ENCODE peak calls at places on chromosomes 1 and 21, in ten cellular contexts. A, F, P, M, D, K, U, Y, Z and G are unnamed samples.

GRCh38 chr1:58528518-58528917 is 18.0 kb downstream of the OMA1 start:
- DNase-seq in A (no peak), U (no peak), D (no peak), P (peak; percentile 84), F (no peak), M (peak; percentile 78), Y (no peak), Z (no peak), K (peak; percentile 42), G (no peak)

GRCh38 chr1:41629571-41629970 is 145.1 kb upstream of the EDN2 start:
- DNase-seq in Z (no peak), M (peak; percentile 70), D (no peak), U (no peak), K (peak; percentile 83), F (no peak), P (peak; percentile 82), A (no peak), Y (no peak), G (peak; percentile 69)

GRCh38 chr1:6526316-6526715 is 28.0 kb downstream of the NOL9 start:
- DNase-seq in A (no peak), Z (no peak), M (no peak), U (no peak), D (no peak), K (no peak), Y (no peak), P (no peak), F (no peak), G (no peak)

GRCh38 chr1:35569956-35570355 is 3.2 kb upstream of the TFAP2E start:
- DNase-seq in M (no peak), F (no peak), Z (no peak), D (peak; percentile 71), Y (no peak), A (no peak), U (no peak), P (no peak), K (no peak), G (no peak)

GRCh38 chr21:19433623-19434022 is 1030.0 kb upstream of the TMPRSS15 start:
- DNase-seq in U (no peak), K (no peak), A (no peak), M (no peak), Z (no peak), P (no peak), Y (no peak), D (no peak), F (no peak), G (no peak)

GRCh38 chr1:163897401-163898169 is 575.8 kb downstream of the NUF2 start:
- DNase-seq in F (no peak), K (no peak), P (peak; percentile 41), A (no peak), D (no peak), M (peak; percentile 34), Z (no peak), Y (no peak), U (no peak), G (no peak)

GRCh38 chr1:93993731-93994130 is 84.5 kb upstream of the GCLM start:
- DNase-seq in Z (no peak), M (no peak), F (no peak), U (no peak), A (no peak), Y (no peak), P (peak; percentile 33), K (no peak), D (no peak), G (peak; percentile 22)

GRCh38 chr1:27102707-27103468 is 52.0 kb downstream of the SLC9A1 start:
- DNase-seq in F (peak; percentile 90), U (peak; percentile 87), A (peak; percentile 53), Z (peak; percentile 68), D (peak; percentile 53), P (peak; percentile 70), K (peak; percentile 54), Y (peak; percentile 69), M (no peak), G (peak; percentile 55)

GRCh38 chr21:42750737-42751530 is 97.5 kb downstream of the PDE9A start:
- DNase-seq in Z (no peak), Y (no peak), P (no peak), A (no peak), U (no peak), F (no peak), M (no peak), D (no peak), K (no peak), G (no peak)

GRCh38 chr1:8448906-8449661 is 131.2 kb downstream of the SLC45A1 start:
- DNase-seq in F (no peak), Y (no peak), U (peak; percentile 25), Z (no peak), K (no peak), M (no peak), A (no peak), D (no peak), P (peak; percentile 60), G (no peak)

GRCh38 chr1:25748531-25749205 is 51.3 kb upstream of the SELENON start:
- DNase-seq in U (no peak), A (peak; percentile 27), D (no peak), P (no peak), Z (no peak), Y (no peak), F (no peak), K (no peak), M (no peak), G (no peak)